ENCODE peak calls at places on chromosomes 4 and X, in ten cellular contexts. P, C, M, B, O, A, R, L, D and S are unnamed samples.
A peak's percentile ranks its signal among the peaks of the same experiment; 100 is the strongest.

GRCh38 chrX:149314031-149314430 is 191.1 kb downstream of the IDS start:
- DNase-seq in P (no peak), R (peak; percentile 23), D (no peak), M (peak; percentile 11), C (peak; percentile 13), O (no peak), B (peak; percentile 81), A (no peak), L (peak; percentile 0), S (peak; percentile 1)

GRCh38 chr4:116585240-116585639 is 500.1 kb downstream of the TRAM1L1 start:
- DNase-seq in L (no peak), D (no peak), R (no peak), P (no peak), A (no peak), O (no peak), C (no peak), M (no peak), B (no peak), S (no peak)

GRCh38 chr4:1061747-1062146 is 50.3 kb downstream of the FGFRL1 start:
- DNase-seq in P (no peak), D (no peak), M (no peak), A (peak; percentile 51), C (no peak), R (no peak), L (no peak), B (no peak), O (no peak), S (no peak)

GRCh38 chr4:123055943-123056342 is 133.5 kb upstream of the NUDT6 start:
- DNase-seq in P (no peak), M (no peak), L (no peak), C (peak; percentile 41), D (peak; percentile 26), R (peak; percentile 8), A (no peak), B (peak; percentile 57), O (no peak), S (no peak)

GRCh38 chr4:101685126-101685525 is 105.4 kb upstream of the BANK1 start:
- DNase-seq in R (no peak), O (no peak), P (no peak), D (no peak), C (no peak), A (no peak), L (no peak), B (no peak), M (no peak), S (no peak)

GRCh38 chrX:14948701-14949100 is 75.5 kb downstream of the MOSPD2 start:
- DNase-seq in D (peak; percentile 5), A (no peak), C (peak; percentile 10), M (no peak), L (no peak), O (no peak), B (peak; percentile 25), P (no peak), R (no peak), S (no peak)

GRCh38 chr4:155769092-155769491 is 10.3 kb downstream of the GUCY1B1 start:
- DNase-seq in P (no peak), O (no peak), D (no peak), A (no peak), C (no peak), L (no peak), M (no peak), R (no peak), B (no peak), S (no peak)

GRCh38 chr4:2591189-2591588 is 54.7 kb downstream of the FAM193A start:
- DNase-seq in B (peak; percentile 51), M (peak; percentile 1), O (no peak), L (peak; percentile 81), P (no peak), A (peak; percentile 45), R (no peak), C (peak; percentile 46), D (no peak), S (no peak)

GRCh38 chr4:1216869-1217294 is 32.0 kb downstream of the CTBP1 start:
- DNase-seq in L (no peak), D (no peak), P (no peak), C (no peak), A (no peak), M (no peak), B (no peak), R (no peak), O (no peak), S (no peak)

GRCh38 chr4:55184600-55185523 is 59.5 kb upstream of the KDR start:
- DNase-seq in P (no peak), O (no peak), B (peak; percentile 70), A (no peak), D (no peak), M (no peak), L (peak; percentile 82), R (peak; percentile 67), C (peak; percentile 73), S (peak; percentile 16)

GRCh38 chr4:176054942-176055341 is 10.7 kb upstream of the WDR17 start:
- DNase-seq in L (no peak), B (no peak), R (no peak), D (no peak), C (peak; percentile 3), M (no peak), O (no peak), A (no peak), P (no peak), S (no peak)
- TF ChIP-seq CTCF in L (peak; percentile 13), B (no peak), R (peak; percentile 8), D (peak; percentile 61), C (peak; percentile 29), M (peak; percentile 16), O (no peak), A (no peak), P (peak; percentile 32), S (no peak)

GRCh38 chr4:159195400-159195799 is 92.5 kb downstream of the RAPGEF2 start:
- DNase-seq in R (no peak), M (no peak), A (no peak), B (no peak), P (no peak), D (no peak), O (no peak), L (no peak), C (no peak), S (no peak)

GRCh38 chr4:159193256-159193655 is 90.4 kb downstream of the RAPGEF2 start:
- DNase-seq in B (no peak), C (no peak), D (no peak), O (no peak), L (no peak), A (no peak), R (no peak), P (no peak), M (no peak), S (no peak)

GRCh38 chr4:159188646-159189045 is 85.8 kb downstream of the RAPGEF2 start:
- DNase-seq in D (no peak), P (no peak), L (no peak), B (no peak), O (no peak), A (no peak), R (no peak), C (no peak), M (no peak), S (no peak)

GRCh38 chr4:159190646-159191045 is 87.8 kb downstream of the RAPGEF2 start:
- DNase-seq in R (no peak), A (no peak), C (no peak), M (no peak), B (no peak), L (no peak), D (no peak), P (no peak), O (no peak), S (no peak)

DNA sequence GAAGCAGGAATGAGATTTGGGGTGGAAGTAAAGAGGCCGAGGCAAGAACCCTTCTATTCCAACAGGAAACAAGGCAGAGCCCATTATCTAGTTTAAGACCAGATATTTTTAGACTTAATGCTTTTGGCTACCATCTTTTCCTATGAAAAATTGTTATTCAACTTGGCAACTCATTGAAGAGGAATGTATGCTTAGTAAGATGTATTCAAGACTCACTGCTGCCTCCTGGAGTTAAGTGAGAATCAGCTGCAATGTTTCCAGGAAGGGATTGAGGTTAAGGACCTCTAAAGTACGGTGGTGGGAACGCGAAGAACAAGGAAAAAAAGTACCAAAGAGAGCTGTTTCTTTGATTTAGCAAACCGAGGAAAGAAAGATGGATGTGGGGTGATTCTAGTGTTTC is 89.1 kb downstream of the RAPGEF2 start:
- DNase-seq in O (no peak), M (peak; percentile 45), C (peak; percentile 59), D (peak; percentile 76), P (no peak), A (no peak), B (peak; percentile 88), R (peak; percentile 70), L (peak; percentile 59), S (no peak)
- TF ChIP-seq CTCF in O (no peak), M (peak; percentile 61), C (peak; percentile 48), D (peak; percentile 75), P (peak; percentile 22), A (peak; percentile 29), B (peak; percentile 65), R (peak; percentile 60), L (peak; percentile 45), S (peak; percentile 33)

GRCh38 chrX:129347291-129347690 is 176.0 kb downstream of the SMARCA1 start:
- DNase-seq in O (no peak), A (no peak), R (no peak), P (no peak), L (no peak), M (no peak), D (no peak), C (no peak), B (no peak), S (no peak)
- TF ChIP-seq CTCF in O (no peak), A (no peak), R (peak; percentile 10), P (no peak), L (no peak), M (no peak), D (peak; percentile 32), C (peak; percentile 8), B (no peak), S (no peak)

GRCh38 chr4:106624674-106625073 is 256.1 kb upstream of the GIMD1 start:
- DNase-seq in M (no peak), D (peak; percentile 15), R (no peak), B (peak; percentile 33), L (no peak), C (peak; percentile 16), O (no peak), A (no peak), P (no peak), S (no peak)

GRCh38 chr4:106615961-106616360 is 247.4 kb upstream of the GIMD1 start:
- DNase-seq in O (no peak), C (peak; percentile 33), B (no peak), P (no peak), M (no peak), D (no peak), L (no peak), A (no peak), R (no peak), S (no peak)

GRCh38 chr4:106614446-106614845 is 245.9 kb upstream of the GIMD1 start:
- DNase-seq in D (peak; percentile 21), C (peak; percentile 31), L (no peak), A (no peak), O (no peak), R (peak; percentile 35), B (no peak), P (no peak), M (no peak), S (no peak)

GRCh38 chr4:106615407-106615945 is 246.9 kb upstream of the GIMD1 start:
- DNase-seq in L (no peak), R (no peak), P (no peak), M (no peak), D (no peak), C (no peak), B (no peak), A (no peak), O (no peak), S (no peak)

DNA sequence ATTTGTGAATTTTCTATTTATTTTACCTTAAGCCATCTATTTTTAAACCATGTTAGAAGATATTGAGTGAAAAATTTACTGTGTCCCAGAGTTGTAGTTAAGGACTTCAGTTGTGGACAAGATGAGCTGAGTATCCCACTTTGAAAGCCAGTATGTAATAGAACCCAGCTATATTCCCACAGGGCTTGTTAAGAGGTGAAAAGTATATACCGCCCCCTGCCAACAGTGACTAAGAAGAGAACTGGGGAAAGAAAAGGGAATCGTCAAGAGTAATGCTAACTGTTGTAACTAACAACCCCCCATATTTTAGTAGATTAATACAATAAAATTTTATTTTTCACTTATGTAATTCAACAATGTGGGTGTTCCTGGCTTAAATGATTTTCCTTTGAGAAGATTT is 250.3 kb upstream of the GIMD1 start:
- DNase-seq in P (no peak), R (no peak), C (no peak), M (no peak), O (no peak), L (no peak), D (no peak), B (peak; percentile 26), A (no peak), S (no peak)
- TF ChIP-seq CTCF in P (no peak), R (no peak), C (no peak), M (no peak), O (no peak), L (no peak), D (peak; percentile 34), B (no peak), A (no peak), S (no peak)